ENCODE peak calls at places on chromosomes 7 and 10, in nine cellular contexts. V, X, S, T, U, N, H, C and A are unnamed samples.
A peak's percentile ranks its signal among the peaks of the same experiment; 100 is the strongest.

GRCh38 chr7:38940774-38941173 is 31.8 kb upstream of the VPS41 start:
- DNase-seq in X (no peak), T (no peak), U (no peak), N (no peak), V (no peak), H (no peak), C (no peak), S (no peak), A (no peak)

GRCh38 chr10:75493464-75493863 is 62.0 kb downstream of the LRMDA start:
- DNase-seq in H (no peak), U (no peak), S (no peak), V (no peak), X (no peak), C (no peak), N (no peak), T (no peak), A (no peak)

GRCh38 chr10:24466616-24466949 is 257.1 kb downstream of the ARHGAP21 start:
- DNase-seq in C (no peak), U (no peak), V (no peak), T (no peak), X (no peak), H (no peak), S (no peak), N (no peak), A (no peak)

GRCh38 chr10:80454526-80455460 is 683 bp downstream of the TSPAN14 start:
- DNase-seq in T (no peak), X (no peak), S (no peak), V (peak; percentile 92), N (peak; percentile 42), C (no peak), U (peak; percentile 86), H (no peak), A (no peak)

GRCh38 chr10:114327537-114328277 is 76.6 kb downstream of the AFAP1L2 start:
- DNase-seq in C (no peak), H (no peak), S (no peak), T (no peak), U (no peak), X (no peak), V (no peak), N (no peak), A (no peak)

GRCh38 chr7:54860003-54860775 is 101.2 kb upstream of the SEC61G start:
- DNase-seq in C (no peak), U (no peak), N (peak; percentile 19), S (no peak), V (no peak), T (peak; percentile 38), H (no peak), X (no peak), A (no peak)

GRCh38 chr10:20146004-20146403 is 329.8 kb downstream of the PLXDC2 start:
- DNase-seq in S (no peak), X (no peak), V (no peak), T (no peak), N (no peak), H (no peak), U (no peak), C (no peak), A (no peak)

GRCh38 chr10:78401882-78402367 is 368.3 kb downstream of the RPS24 start:
- DNase-seq in S (no peak), T (no peak), H (no peak), N (no peak), C (no peak), X (no peak), U (no peak), V (peak; percentile 51), A (no peak)

GRCh38 chr10:130756651-130757050 is 554.9 kb downstream of the TCERG1L start:
- DNase-seq in U (no peak), C (no peak), H (no peak), X (no peak), V (peak; percentile 33), N (no peak), S (no peak), T (no peak), A (no peak)

GRCh38 chr7:716212-716611 is 10.3 kb upstream of the DNAAF5 start:
- DNase-seq in C (no peak), N (no peak), X (no peak), U (no peak), T (no peak), V (peak; percentile 31), S (no peak), H (no peak), A (no peak)

GRCh38 chr7:149569025-149569725 is 71.6 kb upstream of the ZNF746 start:
- DNase-seq in H (no peak), U (no peak), V (no peak), S (peak; percentile 91), T (peak; percentile 72), C (no peak), X (no peak), N (peak; percentile 92), A (no peak)
- H3K4me3 ChIP-seq in H (no peak overlapping the region), U (no peak overlapping the region), V (no peak overlapping the region), S (no peak overlapping the region), T (no peak overlapping the region), C (no peak overlapping the region), X (no peak overlapping the region), N (no peak overlapping the region), A (no peak overlapping the region)

DNA sequence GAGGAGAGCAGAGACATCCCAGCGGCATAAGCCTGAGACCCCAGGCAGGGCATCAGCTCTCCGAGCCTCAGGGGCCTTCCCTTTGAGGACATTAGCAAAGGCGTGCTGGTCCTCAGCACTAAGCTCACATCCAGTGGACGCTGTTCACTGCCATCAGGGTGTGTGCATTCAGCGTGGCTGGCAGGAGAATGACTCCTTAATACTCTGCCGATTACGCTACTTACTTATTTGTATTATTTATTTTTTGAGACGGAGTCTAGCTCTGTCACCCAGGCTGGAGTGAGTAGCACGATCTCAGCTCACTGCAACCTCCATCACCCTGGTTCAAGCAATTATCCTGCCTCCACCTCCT is 290.2 kb downstream of the KLF6 start:
- DNase-seq in H (no peak), X (no peak), C (no peak), V (no peak), U (no peak), T (no peak), S (no peak), N (no peak), A (no peak)
- H3K27ac ChIP-seq in H (no peak overlapping the region), X (no peak overlapping the region), C (no peak overlapping the region), V (no peak overlapping the region), U (peak overlapping the region; percentile 46), T (peak overlapping the region; percentile 62), S (peak overlapping the region; percentile 80), N (peak overlapping the region; percentile 57), A (no peak overlapping the region)

GRCh38 chr7:130273081-130273699 is 6.5 kb downstream of the CPA2 start:
- DNase-seq in X (no peak), T (no peak), N (peak; percentile 85), U (no peak), H (no peak), V (no peak), S (peak; percentile 75), C (no peak), A (peak; percentile 26)

GRCh38 chr7:130274983-130275649 is 8.5 kb downstream of the CPA2 start:
- DNase-seq in C (no peak), V (no peak), S (peak; percentile 15), H (no peak), X (no peak), N (no peak), T (no peak), U (no peak), A (no peak)

GRCh38 chr7:130270947-130271790 is 4.5 kb downstream of the CPA2 start:
- DNase-seq in N (no peak), U (no peak), X (no peak), S (no peak), V (no peak), T (no peak), C (no peak), H (no peak), A (no peak)

GRCh38 chr7:130273863-130274262 is 7.2 kb downstream of the CPA2 start:
- DNase-seq in C (no peak), V (no peak), S (peak; percentile 63), T (no peak), U (no peak), N (peak; percentile 68), H (no peak), X (no peak), A (peak; percentile 23)

DNA sequence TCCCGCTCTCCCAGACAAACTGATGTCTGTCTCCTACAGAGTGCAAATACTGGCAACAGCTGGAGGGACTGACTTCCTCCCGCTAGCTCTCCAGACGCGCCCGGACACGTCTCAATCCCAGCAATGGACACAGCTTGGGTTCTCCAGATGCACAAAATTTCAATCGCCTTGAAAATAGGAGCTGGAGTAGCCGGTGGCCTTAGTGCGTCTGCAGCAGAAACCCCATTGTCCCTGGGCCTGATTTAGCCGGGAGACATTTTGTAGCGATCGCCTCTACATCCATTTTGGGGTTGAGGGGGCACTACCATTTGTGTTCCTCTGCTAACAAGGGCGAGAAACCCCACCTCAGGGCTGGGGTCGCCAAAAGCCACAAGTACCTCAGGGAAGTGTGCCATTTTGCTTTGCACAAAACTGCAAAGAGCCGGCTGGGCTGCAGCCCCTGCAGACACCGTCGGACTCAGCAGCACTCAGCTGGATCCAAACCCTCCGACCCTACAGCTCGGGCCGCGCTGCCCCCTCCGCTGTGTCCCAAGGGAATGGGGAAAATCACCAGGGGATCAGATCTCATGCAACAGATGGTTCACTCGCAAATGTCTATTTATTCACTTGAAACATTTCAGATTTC is 5.9 kb downstream of the CPA2 start:
- DNase-seq in V (no peak), S (no peak), C (no peak), N (no peak), U (no peak), X (no peak), H (no peak), T (no peak), A (no peak)
- H3K4me3 ChIP-seq in V (peak overlapping the region; percentile 33), S (peak overlapping the region; percentile 45), C (no peak overlapping the region), N (no peak overlapping the region), U (no peak overlapping the region), X (peak overlapping the region; percentile 34), H (no peak overlapping the region), T (peak overlapping the region; percentile 30), A (no peak overlapping the region)

GRCh38 chr10:86179143-86179505 is 187.5 kb downstream of the GRID1 start:
- DNase-seq in V (peak; percentile 51), X (no peak), U (no peak), S (no peak), N (no peak), C (no peak), H (no peak), T (no peak), A (no peak)

GRCh38 chr10:86179961-86180360 is 186.6 kb downstream of the GRID1 start:
- DNase-seq in N (no peak), X (no peak), V (peak; percentile 70), H (no peak), S (no peak), C (no peak), T (no peak), U (no peak), A (no peak)

GRCh38 chr10:86178401-86179142 is 188.0 kb downstream of the GRID1 start:
- DNase-seq in T (no peak), S (no peak), U (no peak), N (no peak), V (peak; percentile 75), X (no peak), H (no peak), C (peak; percentile 4), A (no peak)

GRCh38 chr10:86182150-86182549 is 184.4 kb downstream of the GRID1 start:
- DNase-seq in X (no peak), H (no peak), U (no peak), S (no peak), T (no peak), C (no peak), N (no peak), V (no peak), A (no peak)

DNA sequence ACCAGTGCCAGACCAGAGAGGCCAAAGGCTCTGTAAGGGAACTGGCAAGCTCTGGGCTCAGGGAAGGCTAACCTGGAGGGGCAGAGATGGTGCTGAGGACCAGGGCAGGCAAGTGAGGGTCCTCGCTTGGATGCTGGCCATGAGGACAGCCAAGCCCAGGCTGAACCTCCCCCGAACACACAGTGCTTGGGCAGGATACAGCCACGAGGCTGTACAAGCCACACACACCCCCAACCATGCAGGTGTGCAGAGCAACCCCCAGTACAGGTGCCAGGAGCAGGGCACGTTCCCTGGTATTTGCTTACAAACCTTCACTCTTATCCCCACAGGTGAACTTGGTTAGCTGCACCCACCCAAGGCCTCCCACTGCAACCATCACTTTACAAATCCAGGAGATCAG is 185.7 kb downstream of the GRID1 start:
- DNase-seq in T (no peak), S (no peak), X (no peak), H (no peak), N (no peak), V (no peak), C (no peak), U (no peak), A (no peak)
- H3K27ac ChIP-seq in T (no peak overlapping the region), S (no peak overlapping the region), X (no peak overlapping the region), H (no peak overlapping the region), N (no peak overlapping the region), V (no peak overlapping the region), C (no peak overlapping the region), U (no peak overlapping the region), A (no peak overlapping the region)